ENCODE peak calls at places on chromosomes 7 and 10, in six cellular contexts. One of them, this sample, is unnamed.

GRCh38 chr10:47458466-47459154 is 25.3 kb downstream of the ANXA8 start:
- DNase-seq in HEK293T: no peak
- DNase-seq in H54: peak; percentile 47
- DNase-seq in lower leg skin: no peak
- DNase-seq in OCI-M1: no peak
- DNase-seq in PC-3: peak; percentile 67
- DNase-seq in this sample: peak; percentile 59

GRCh38 chr10:93916257-93917063 is 22.7 kb downstream of the SLC35G1 start:
- DNase-seq in HEK293T: peak; percentile 49
- DNase-seq in H54: no peak
- DNase-seq in lower leg skin: no peak
- DNase-seq in OCI-M1: peak; percentile 48
- DNase-seq in PC-3: peak; percentile 71
- DNase-seq in this sample: peak; percentile 56

GRCh38 chr7:936131-937054 is 18.1 kb downstream of the ADAP1 start:
- DNase-seq in HEK293T: no peak
- DNase-seq in H54: peak; percentile 100
- DNase-seq in lower leg skin: no peak
- DNase-seq in OCI-M1: no peak
- DNase-seq in PC-3: peak; percentile 31
- DNase-seq in this sample: no peak

GRCh38 chr7:100791881-100792666 is 35.2 kb downstream of the EPHB4 start:
- DNase-seq in HEK293T: no peak
- DNase-seq in H54: no peak
- DNase-seq in lower leg skin: no peak
- DNase-seq in OCI-M1: no peak
- DNase-seq in PC-3: no peak
- DNase-seq in this sample: no peak

GRCh38 chr10:43407148-43407575 is 1.8 kb downstream of the HNRNPF start:
- DNase-seq in HEK293T: peak; percentile 28
- DNase-seq in H54: no peak
- DNase-seq in lower leg skin: no peak
- DNase-seq in OCI-M1: no peak
- DNase-seq in PC-3: peak; percentile 51
- DNase-seq in this sample: no peak

GRCh38 chr10:920450-920849 is 11.1 kb downstream of the LARP4B start:
- DNase-seq in HEK293T: no peak
- DNase-seq in H54: no peak
- DNase-seq in lower leg skin: no peak
- DNase-seq in OCI-M1: no peak
- DNase-seq in PC-3: no peak
- DNase-seq in this sample: no peak

GRCh38 chr10:80410122-80410521 is 1.8 kb downstream of the PRXL2A start:
- DNase-seq in HEK293T: no peak
- DNase-seq in H54: no peak
- DNase-seq in lower leg skin: no peak
- DNase-seq in OCI-M1: no peak
- DNase-seq in PC-3: no peak
- DNase-seq in this sample: no peak

GRCh38 chr7:149776305-149776704 is 2.9 kb upstream of the ZNF467 start:
- DNase-seq in HEK293T: no peak
- DNase-seq in H54: peak; percentile 49
- DNase-seq in lower leg skin: peak; percentile 49
- DNase-seq in OCI-M1: peak; percentile 11
- DNase-seq in PC-3: peak; percentile 79
- DNase-seq in this sample: peak; percentile 43

This sample was measured in RCC 7860.